ENCODE peak calls at places on chromosomes 5 and 9, in five cellular contexts. R is A549, E is fibroblast of the aortic adventitia, V is GM12864, X is mucosa of descending colon. W is an unnamed sample.

GRCh38 chr5:88674262-88675158 is 208.5 kb downstream of the MEF2C start:
- DNase-seq in R (no peak), E (no peak), V (no peak), X (peak; percentile 66), W (peak; percentile 54)

GRCh38 chr9:91790912-91791311 is 159.1 kb downstream of the ROR2 start:
- DNase-seq in R (no peak), E (peak; percentile 20), V (no peak), X (no peak), W (no peak)

GRCh38 chr5:392431-392988 is 50.5 kb upstream of the EXOC3 start:
- DNase-seq in R (no peak), E (no peak), V (peak; percentile 90), X (peak; percentile 54), W (no peak)

GRCh38 chr9:14616188-14616982 is 76.8 kb downstream of the ZDHHC21 start:
- DNase-seq in R (peak; percentile 6), E (peak; percentile 84), V (peak; percentile 25), X (no peak), W (no peak)

GRCh38 chr9:110217656-110218099 is 9.7 kb upstream of the C9orf152 start:
- DNase-seq in R (no peak), E (peak; percentile 75), V (peak; percentile 18), X (no peak), W (no peak)

GRCh38 chr9:79054500-79054899 is 517.3 kb upstream of the TLE4 start:
- DNase-seq in R (no peak), E (no peak), V (no peak), X (no peak), W (no peak)

GRCh38 chr9:114446036-114446435 is 58.3 kb upstream of the AKNA start:
- DNase-seq in R (no peak), E (peak; percentile 68), V (no peak), X (no peak), W (no peak)

GRCh38 chr9:2178034-2178734 is 163.0 kb downstream of the SMARCA2 start:
- DNase-seq in R (no peak), E (no peak), V (no peak), X (no peak), W (no peak)

GRCh38 chr5:143826909-143827514 is 15.1 kb downstream of the HMHB1 start:
- DNase-seq in R (peak; percentile 12), E (no peak), V (peak; percentile 84), X (no peak), W (no peak)

GRCh38 chr9:90801175-90801506 is 478 bp upstream of the SYK start:
- DNase-seq in R (no peak), E (no peak), V (no peak), X (no peak), W (no peak)

GRCh38 chr9:15299374-15299939 is 7.6 kb downstream of the TTC39B start:
- DNase-seq in R (no peak), E (no peak), V (peak; percentile 55), X (no peak), W (no peak)

GRCh38 chr5:143350790-143351603 is 52.5 kb downstream of the NR3C1 start:
- DNase-seq in R (peak; percentile 13), E (peak; percentile 83), V (no peak), X (no peak), W (no peak)

GRCh38 chr9:121820286-121821005 is 169.0 kb downstream of the DAB2IP start:
- DNase-seq in R (no peak), E (no peak), V (no peak), X (no peak), W (no peak)

GRCh38 chr5:140131967-140132409 is 6.3 kb downstream of the IGIP start:
- DNase-seq in R (no peak), E (peak; percentile 92), V (no peak), X (no peak), W (no peak)

GRCh38 chr5:61768692-61769281 is 436.7 kb downstream of the ZSWIM6 start:
- DNase-seq in R (peak; percentile 69), E (peak; percentile 1), V (no peak), X (no peak), W (peak; percentile 53)

GRCh38 chr5:148790545-148791333 is 35.7 kb upstream of the ADRB2 start:
- DNase-seq in R (no peak), E (no peak), V (no peak), X (no peak), W (no peak)

GRCh38 chr5:172832383-172833315 is 1.4 kb upstream of the ERGIC1 start:
- DNase-seq in R (no peak), E (no peak), V (no peak), X (no peak), W (no peak)

GRCh38 chr5:83000448-83000847 is 76.7 kb downstream of the TMEM167A start:
- DNase-seq in R (no peak), E (peak; percentile 5), V (no peak), X (no peak), W (no peak)

GRCh38 chr9:100277166-100277979 is 75.4 kb downstream of the TEX10 start:
- DNase-seq in R (no peak), E (peak; percentile 32), V (no peak), X (no peak), W (no peak)

GRCh38 chr5:157915638-157916037 is 56.7 kb upstream of the CLINT1 start:
- DNase-seq in R (no peak), E (peak; percentile 59), V (no peak), X (peak; percentile 73), W (no peak)

GRCh38 chr9:117927354-117927753 is 223.2 kb downstream of the TLR4 start:
- DNase-seq in R (no peak), E (no peak), V (no peak), X (no peak), W (no peak)

GRCh38 chr9:4639420-4639819 is 22.7 kb upstream of the PLPP6 start:
- DNase-seq in R (no peak), E (no peak), V (no peak), X (no peak), W (no peak)

GRCh38 chr9:4638968-4639367 is 23.1 kb upstream of the PLPP6 start:
- DNase-seq in R (no peak), E (no peak), V (no peak), X (no peak), W (no peak)

GRCh38 chr9:4642351-4642750 is 19.7 kb upstream of the PLPP6 start:
- DNase-seq in R (no peak), E (no peak), V (no peak), X (no peak), W (no peak)

DNA sequence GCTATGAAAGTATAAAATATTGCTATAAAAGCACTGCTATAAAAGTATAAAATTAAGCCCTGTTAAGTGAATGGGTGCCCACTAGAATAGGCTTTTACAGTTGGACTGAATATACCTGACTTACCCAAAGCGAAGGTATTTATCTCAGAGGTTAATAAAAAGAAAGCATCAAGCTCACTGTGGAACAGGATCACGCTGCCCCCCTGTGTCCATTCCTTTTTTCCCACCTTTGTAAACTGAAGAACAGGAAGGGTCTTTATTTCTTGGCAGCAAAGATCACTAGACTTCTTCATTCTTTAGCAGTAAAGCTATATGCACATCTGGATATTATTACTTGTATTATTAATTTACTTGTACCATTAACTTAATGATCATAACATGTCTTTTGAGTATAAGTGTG is 22.1 kb upstream of the PLPP6 start:
- DNase-seq in R (no peak), E (peak; percentile 45), V (no peak), X (no peak), W (peak; percentile 52)
- TF ChIP-seq CTCF in R (peak; percentile 43), E (peak; percentile 59), V (peak; percentile 21), X (no peak), W (peak; percentile 23)

DNA sequence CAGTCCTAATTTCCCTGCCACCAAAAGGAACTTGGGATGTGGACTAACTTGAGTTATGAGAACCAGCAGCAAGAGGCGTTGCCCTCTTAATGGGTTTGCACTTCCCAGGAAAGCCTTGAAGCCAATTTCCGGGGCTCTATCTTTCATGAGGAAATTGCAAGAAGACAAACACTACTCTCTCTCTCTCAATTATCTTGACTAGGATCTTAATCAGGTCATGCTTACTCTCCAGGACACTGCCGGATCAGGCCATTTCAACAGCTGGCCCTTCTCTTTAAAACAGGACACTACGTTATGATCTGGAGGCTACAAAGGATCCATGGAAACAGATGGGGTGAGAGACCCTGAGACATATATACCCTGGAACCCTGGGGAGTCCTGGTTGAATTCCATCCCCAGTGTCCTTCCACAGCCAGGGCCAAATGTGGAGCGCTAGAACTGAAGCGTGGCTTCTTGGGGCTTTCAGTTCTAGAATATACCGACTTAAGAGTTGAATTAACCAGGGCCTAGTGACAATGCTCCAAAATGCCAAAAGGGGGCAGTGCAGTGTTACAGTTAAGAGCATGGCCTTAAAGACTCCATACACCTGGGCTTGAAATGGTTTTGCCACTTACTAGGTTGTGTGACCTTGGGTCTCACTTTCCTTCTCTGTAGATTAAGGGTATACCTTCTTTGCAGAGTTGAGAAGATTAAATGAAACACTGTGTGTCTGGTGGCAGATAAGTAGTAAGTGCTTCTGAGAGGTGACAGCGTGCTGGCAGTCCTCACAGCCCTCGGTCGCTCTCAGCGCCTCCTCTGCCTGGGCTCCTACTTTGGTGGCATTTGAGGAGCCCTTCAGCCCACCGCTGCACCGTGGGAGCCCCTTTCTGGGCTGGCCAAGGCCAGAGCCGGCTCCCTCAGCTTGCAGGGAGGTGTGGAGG is 21.1 kb downstream of the FAM219A start:
- DNase-seq in R (peak; percentile 51), E (peak; percentile 88), V (peak; percentile 76), X (no peak), W (peak; percentile 56)
- TF ChIP-seq CTCF in R (peak; percentile 87), E (peak; percentile 80), V (peak; percentile 81), X (peak; percentile 51), W (peak; percentile 74)

DNA sequence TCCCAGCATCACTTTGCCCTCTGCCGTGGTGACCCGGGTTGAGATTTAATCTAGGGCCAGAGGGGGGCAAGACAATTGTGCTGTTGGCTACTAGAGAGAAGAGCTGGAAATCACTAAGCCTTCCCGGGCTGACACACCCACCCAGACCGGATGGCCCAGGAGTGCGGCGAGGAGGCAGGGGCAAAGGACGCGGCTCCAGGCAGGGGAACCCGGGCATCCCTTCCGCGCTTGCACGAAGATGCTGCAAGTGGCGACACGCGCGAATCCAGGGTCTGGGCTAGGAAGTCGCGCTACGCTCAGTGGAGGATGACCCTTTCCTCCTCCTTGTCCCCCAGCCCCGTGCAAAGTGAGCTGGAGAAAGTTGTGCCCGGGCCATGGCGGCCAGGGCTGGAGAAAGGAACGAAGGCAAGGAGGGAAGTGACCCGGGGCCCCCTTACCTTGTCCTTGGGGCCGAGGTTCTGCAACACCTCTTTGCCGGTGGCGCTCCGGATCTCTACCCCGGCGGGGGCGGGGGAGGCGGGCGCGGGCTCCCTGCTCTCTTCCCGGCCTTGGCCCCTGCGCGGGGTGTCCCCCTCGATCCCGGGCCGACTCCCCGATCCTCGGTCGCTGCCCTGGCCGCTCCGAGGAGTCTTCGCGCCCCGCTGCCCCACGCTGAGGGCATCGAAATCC is 693 bp downstream of the DPYSL3 start:
- DNase-seq in R (no peak), E (peak; percentile 35), V (no peak), X (peak; percentile 54), W (peak; percentile 29)
- TF ChIP-seq CTCF in R (no peak), E (no peak), V (no peak), X (no peak), W (no peak)

DNA sequence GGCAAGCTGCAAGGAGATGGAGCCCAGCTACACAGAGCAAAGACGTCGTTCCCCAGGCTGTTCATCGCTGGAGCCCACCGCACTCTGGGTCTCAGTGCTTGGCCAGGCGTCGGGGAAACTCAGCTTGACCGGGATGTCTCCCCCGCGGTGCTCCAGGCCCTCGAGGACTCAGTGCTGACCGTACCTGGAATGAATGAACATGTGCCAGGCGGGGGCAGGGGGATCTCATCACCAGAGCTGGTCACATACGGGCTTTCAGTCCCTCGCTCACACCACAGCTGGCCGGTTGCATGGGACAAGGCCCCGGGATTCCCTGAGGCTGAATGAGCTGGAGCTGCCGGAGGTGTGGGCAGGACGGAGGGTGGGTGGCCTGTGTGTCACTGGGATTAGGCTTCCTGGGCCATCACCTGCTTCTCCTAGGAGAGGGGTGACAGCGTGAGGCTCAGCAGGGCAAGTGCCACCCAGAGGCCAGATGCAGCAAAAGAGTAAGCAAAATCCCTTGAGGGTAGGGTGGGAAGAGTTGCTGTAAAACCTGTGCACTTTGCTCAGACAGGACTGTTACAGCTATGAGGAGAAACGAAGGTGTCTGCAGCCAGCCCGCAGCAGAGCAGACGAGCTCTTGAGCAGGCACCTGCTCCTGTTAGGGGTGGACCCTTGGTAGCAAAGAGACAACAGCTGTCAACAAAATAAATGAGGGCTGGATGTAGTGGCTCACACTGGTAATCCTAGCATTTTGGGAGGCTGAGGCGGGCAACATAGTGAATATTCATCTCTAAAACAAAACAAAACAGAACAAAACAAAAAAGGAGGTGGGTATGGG is 70.7 kb upstream of the RAPGEF1 start:
- DNase-seq in R (peak; percentile 31), E (no peak), V (no peak), X (no peak), W (no peak)
- TF ChIP-seq CTCF in R (no peak), E (no peak), V (peak; percentile 14), X (no peak), W (no peak)

W was measured in endothelial cell.